ENCODE peak calls at places on chromosomes 4 and X, in eight cellular contexts. G, J, Q, O, C, T, N and Z are unnamed samples. For H3K36me3, the result is how much of the 10 kb centered on the place peaks cover.

GRCh38 chr4:10998826-10999225 is 314.3 kb upstream of the CLNK start:
- DNase-seq in O (no peak), Q (no peak), G (no peak), C (no peak), T (peak), J (no peak), N (no peak), Z (no peak)

GRCh38 chrX:146907391-146908240 is 93.1 kb upstream of the CXorf51A start:
- DNase-seq in N (no peak), Q (no peak), G (no peak), T (no peak), C (no peak), J (no peak), O (no peak), Z (no peak)

GRCh38 chrX:106404512-106404911 is 207.3 kb upstream of the RADX start:
- DNase-seq in J (peak), G (no peak), T (no peak), O (no peak), Q (no peak), N (no peak), C (no peak), Z (no peak)

GRCh38 chrX:14095702-14096101 is 66.0 kb upstream of the GEMIN8 start:
- DNase-seq in N (no peak), G (peak), C (no peak), J (peak), O (peak), Q (peak), T (peak), Z (peak)

GRCh38 chrX:87489071-87489470 is 28.5 kb upstream of the KLHL4 start:
- DNase-seq in N (no peak), O (no peak), G (no peak), T (peak), J (no peak), Q (no peak), C (no peak), Z (no peak)

GRCh38 chrX:76454456-76454927 is 27.0 kb downstream of the MAGEE1 start:
- DNase-seq in N (no peak), C (no peak), J (peak), O (peak), T (peak), Q (no peak), G (peak), Z (no peak)

GRCh38 chr4:89056953-89057398 is at the start of gene FAM13A:
- DNase-seq in Q (peak), N (peak), C (peak), G (peak), T (peak), J (peak), O (peak), Z (peak)

GRCh38 chrX:109691752-109692151 is 41.3 kb downstream of the ACSL4 start:
- DNase-seq in O (no peak), Q (no peak), J (no peak), G (no peak), C (no peak), T (no peak), N (no peak), Z (no peak)

GRCh38 chrX:73977542-73978169 is 326.3 kb upstream of the ZCCHC13 start:
- DNase-seq in N (no peak), C (no peak), Q (no peak), G (no peak), T (no peak), O (no peak), J (no peak), Z (no peak)

GRCh38 chrX:50801135-50801534 is 12.9 kb downstream of the SHROOM4 start:
- DNase-seq in N (no peak), T (no peak), J (no peak), O (no peak), Q (no peak), C (no peak), G (no peak), Z (peak)

GRCh38 chrX:132615396-132616131 is 126.7 kb upstream of the MBNL3 start:
- DNase-seq in G (peak), J (peak), T (peak), C (no peak), O (peak), N (no peak), Q (peak), Z (peak)

GRCh38 chr4:64799751-64800150 is 390.5 kb upstream of the TECRL start:
- DNase-seq in T (no peak), C (no peak), J (no peak), N (no peak), O (no peak), G (no peak), Q (no peak), Z (no peak)

GRCh38 chr4:38512840-38513239 is 151.2 kb upstream of the KLF3 start:
- DNase-seq in O (no peak), N (no peak), J (no peak), T (no peak), Q (no peak), G (no peak), C (no peak), Z (no peak)

GRCh38 chr4:41192136-41192535 is 22.2 kb downstream of the APBB2 start:
- DNase-seq in O (no peak), G (peak), C (no peak), Q (no peak), N (no peak), J (no peak), T (peak), Z (no peak)

GRCh38 chr4:175087156-175087555 is 169.0 kb downstream of the ADAM29 start:
- DNase-seq in Q (no peak), N (no peak), C (no peak), T (no peak), J (no peak), O (no peak), G (no peak), Z (no peak)

GRCh38 chr4:163111588-163111987 is 55.1 kb downstream of the NAF1 start:
- DNase-seq in G (peak), T (peak), J (no peak), Q (no peak), C (no peak), O (no peak), N (no peak), Z (no peak)

GRCh38 chrX:45806410-45807121 is 605.9 kb upstream of the DIPK2B start:
- DNase-seq in C (no peak), G (peak), T (peak), O (no peak), Q (no peak), N (no peak), J (no peak), Z (no peak)

GRCh38 chr4:56743550-56743949 is 62.5 kb upstream of the HOPX start:
- DNase-seq in J (no peak), O (no peak), Q (no peak), N (no peak), G (no peak), C (no peak), T (no peak), Z (peak)

GRCh38 chr4:71550220-71551190 is 211.7 kb downstream of the SLC4A4 start:
- DNase-seq in N (no peak), Q (no peak), O (no peak), G (peak), J (no peak), C (no peak), T (peak), Z (peak)

GRCh38 chr4:52197351-52197750 is 146.2 kb downstream of the SPATA18 start:
- DNase-seq in Q (no peak), N (no peak), O (no peak), T (no peak), G (no peak), J (no peak), C (no peak), Z (no peak)

GRCh38 chrX:17415242-17415815 is 40.3 kb downstream of the NHS start:
- DNase-seq in C (no peak), J (no peak), G (no peak), N (no peak), O (no peak), Q (no peak), T (peak), Z (no peak)

GRCh38 chr4:6105311-6105911 is 87.2 kb upstream of the C4orf50 start:
- DNase-seq in J (no peak), G (no peak), C (peak), O (no peak), N (no peak), Q (no peak), T (no peak), Z (no peak)

GRCh38 chr4:102477657-102478056 is 23.5 kb upstream of the NFKB1 start:
- DNase-seq in N (no peak), J (no peak), T (no peak), C (no peak), G (peak), O (no peak), Q (no peak), Z (no peak)

GRCh38 chr4:57040510-57040909 is 61.8 kb downstream of the POLR2B start:
- DNase-seq in J (no peak), T (no peak), C (no peak), O (no peak), G (no peak), Q (no peak), N (no peak), Z (no peak)

GRCh38 chr4:187283306-187283705 is 559.6 kb upstream of the FAT1 start:
- DNase-seq in C (no peak), N (no peak), O (no peak), J (no peak), T (no peak), G (peak), Q (no peak), Z (no peak)

GRCh38 chrX:41870719-41871151 is 52.6 kb downstream of the CASK start:
- DNase-seq in N (no peak), C (no peak), J (no peak), G (no peak), Q (peak), O (no peak), T (no peak), Z (peak)

GRCh38 chr4:15653864-15654391 is 1.2 kb downstream of the FBXL5 start:
- DNase-seq in Q (no peak), C (no peak), T (peak), O (peak), G (peak), J (no peak), N (no peak), Z (peak)

GRCh38 chrX:13733506-13733905 is 914 bp downstream of the TRAPPC2 start:
- DNase-seq in G (peak), O (no peak), N (no peak), C (no peak), Q (no peak), J (no peak), T (no peak), Z (no peak)

GRCh38 chrX:97898798-97899197 is 1015.1 kb downstream of the RPA4 start:
- DNase-seq in Q (no peak), J (no peak), G (peak), T (no peak), C (no peak), N (no peak), O (no peak), Z (no peak)

GRCh38 chrX:30702736-30703135 is 49.5 kb downstream of the GK start:
- DNase-seq in O (no peak), C (no peak), N (no peak), Q (no peak), J (no peak), T (peak), G (peak), Z (no peak)

DNA sequence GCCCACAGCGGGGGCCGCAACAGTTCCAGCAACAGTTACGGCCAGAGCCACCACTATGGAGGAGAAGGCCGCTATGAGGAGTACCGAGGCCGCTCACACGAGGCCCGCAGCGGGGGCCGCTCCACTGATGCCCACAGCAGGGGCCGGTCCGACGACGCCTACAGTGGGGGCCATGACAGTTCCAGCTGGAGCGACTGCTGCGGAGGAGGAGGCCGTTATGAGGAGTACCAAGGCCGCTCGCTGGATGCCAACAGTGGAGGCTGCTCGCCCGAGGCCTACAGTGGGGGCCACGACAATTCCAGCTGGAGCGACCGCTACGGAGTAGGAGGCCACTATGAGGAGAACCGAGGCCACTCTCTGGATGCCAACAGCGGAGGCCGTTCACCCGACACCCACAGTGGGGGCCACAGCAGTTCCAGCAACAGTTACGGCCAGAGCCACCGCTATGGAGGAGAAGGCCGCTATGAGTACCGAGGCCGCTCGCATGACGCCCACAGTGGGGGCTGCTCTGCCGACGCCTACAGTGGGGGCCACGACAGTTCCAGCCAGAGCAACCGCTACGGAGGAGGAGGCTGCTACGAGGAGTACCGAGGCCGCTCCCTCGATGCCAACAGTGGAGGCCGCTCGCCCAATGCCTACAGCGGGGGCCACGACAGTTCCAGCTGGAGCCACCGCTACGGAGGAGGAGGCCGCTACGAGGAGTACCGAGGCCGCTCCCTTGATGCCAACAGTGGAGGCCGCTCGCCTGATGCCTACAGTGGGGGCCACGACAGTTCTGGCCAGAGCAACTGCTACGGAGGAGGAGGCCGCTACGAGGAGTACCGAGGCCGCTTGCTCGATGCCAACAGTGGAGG is 1.7 kb downstream of the RBMXL3 start:
- DNase-seq in O (no peak), G (no peak), T (no peak), C (no peak), J (no peak), Q (no peak), N (no peak), Z (no peak)
- H3K27ac ChIP-seq in O (no peak), G (no peak), T (no peak), C (no peak), J (no peak), Q (no peak), N (no peak), Z (no peak)

GRCh38 chr4:25638221-25638601 is 17.4 kb upstream of the SLC34A2 start:
- DNase-seq in G (no peak), C (no peak), N (no peak), Q (no peak), T (no peak), J (no peak), O (no peak), Z (no peak)

GRCh38 chr4:25632135-25632534 is 23.5 kb upstream of the SLC34A2 start:
- DNase-seq in N (no peak), C (peak), J (no peak), O (no peak), G (no peak), Q (no peak), T (no peak), Z (no peak)

GRCh38 chr4:25635501-25635900 is 20.1 kb upstream of the SLC34A2 start:
- DNase-seq in J (peak), Q (no peak), N (no peak), G (no peak), C (no peak), T (no peak), O (no peak), Z (no peak)

GRCh38 chr4:25637581-25638220 is 17.9 kb upstream of the SLC34A2 start:
- DNase-seq in C (no peak), T (no peak), N (no peak), G (no peak), J (no peak), O (no peak), Q (no peak), Z (no peak)

GRCh38 chr4:25633541-25633940 is 22.1 kb upstream of the SLC34A2 start:
- DNase-seq in N (no peak), J (no peak), G (no peak), T (no peak), C (peak), Q (no peak), O (no peak), Z (no peak)
- H3K36me3 ChIP-seq in N (under half), J (under half), G (under half), T (under half), C (under half), Q (under half), O (under half), Z (under half)

GRCh38 chrX:25010784-25011588 is 4.8 kb downstream of the ARX start:
- DNase-seq in O (no peak), N (no peak), G (no peak), C (no peak), J (no peak), Q (no peak), T (no peak), Z (no peak)

GRCh38 chrX:25012793-25013592 is 2.8 kb downstream of the ARX start:
- DNase-seq in T (no peak), J (no peak), O (no peak), C (no peak), G (no peak), N (no peak), Q (no peak), Z (no peak)

GRCh38 chrX:25011589-25012432 is 4.0 kb downstream of the ARX start:
- DNase-seq in J (no peak), Q (no peak), N (no peak), T (no peak), C (no peak), G (no peak), O (no peak), Z (no peak)

GRCh38 chrX:25013593-25014365 is 2.0 kb downstream of the ARX start:
- DNase-seq in J (no peak), G (no peak), Q (no peak), C (no peak), O (peak), N (no peak), T (no peak), Z (no peak)

DNA sequence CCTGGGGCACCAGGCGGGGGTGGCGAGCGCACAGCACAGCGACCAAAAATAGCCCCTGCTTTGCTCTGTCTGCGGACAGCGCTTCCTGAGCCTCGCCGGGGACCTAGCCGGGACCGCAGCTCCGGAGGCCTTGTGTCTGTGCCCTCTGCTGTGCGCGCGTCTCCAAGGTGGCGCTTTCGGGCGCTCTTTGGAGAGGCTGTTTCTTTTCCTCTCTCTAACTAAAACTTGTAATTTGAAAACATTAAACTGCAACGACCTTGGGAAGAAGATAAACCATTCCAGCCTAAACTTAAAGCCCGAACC is 3.4 kb downstream of the ARX start:
- DNase-seq in Q (no peak), G (no peak), T (no peak), N (no peak), O (no peak), C (no peak), J (no peak), Z (no peak)
- TF ChIP-seq CTCF in Q (no peak), G (no peak), T (no peak), N (no peak), O (no peak), C (no peak), J (no peak), Z (no peak)

GRCh38 chrX:20409991-20410390 is 143.3 kb upstream of the RPS6KA3 start:
- DNase-seq in J (no peak), Q (no peak), O (no peak), N (no peak), T (no peak), C (no peak), G (no peak), Z (no peak)

GRCh38 chrX:20414066-20414465 is 147.4 kb upstream of the RPS6KA3 start:
- DNase-seq in J (no peak), O (no peak), C (no peak), T (no peak), G (no peak), Q (no peak), N (no peak), Z (no peak)

GRCh38 chrX:20414781-20415445 is 148.2 kb upstream of the RPS6KA3 start:
- DNase-seq in N (no peak), C (no peak), O (no peak), G (peak), T (no peak), Q (no peak), J (no peak), Z (no peak)

GRCh38 chrX:20410540-20410939 is 143.8 kb upstream of the RPS6KA3 start:
- DNase-seq in Q (no peak), J (no peak), T (no peak), G (no peak), C (no peak), O (no peak), N (no peak), Z (no peak)

DNA sequence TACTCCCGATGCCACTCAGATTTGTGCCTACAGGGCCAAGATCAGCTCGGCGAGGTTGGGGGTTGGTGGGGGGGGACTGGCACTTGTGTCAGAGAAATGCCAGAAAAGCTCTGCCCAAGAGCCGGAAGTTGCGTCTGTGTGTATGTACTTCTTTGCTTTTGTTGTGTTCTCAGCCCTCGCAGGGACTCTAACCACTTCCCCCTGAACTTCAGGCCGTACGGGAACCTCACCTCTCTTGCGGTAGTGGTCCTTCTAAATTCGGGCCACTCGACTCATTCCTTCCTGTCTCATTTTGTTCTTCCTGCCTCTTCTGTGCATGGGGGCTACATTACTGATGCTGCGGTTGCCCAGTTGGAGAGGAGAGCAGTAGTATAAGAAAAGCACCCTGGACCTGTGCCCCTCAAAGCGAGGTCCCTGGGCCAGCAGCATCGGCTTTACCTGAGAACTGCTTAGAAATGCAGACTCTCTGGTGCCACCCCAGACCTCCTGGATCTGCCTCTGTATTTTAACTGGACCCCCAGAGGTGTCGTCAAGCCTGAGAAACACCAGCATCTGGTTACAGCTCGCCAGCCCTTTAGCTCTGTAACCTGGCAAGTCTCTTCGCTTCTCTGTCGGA is 146.3 kb upstream of the RPS6KA3 start:
- DNase-seq in T (no peak), O (no peak), J (no peak), C (no peak), Q (peak), N (peak), G (no peak), Z (no peak)
- H3K27ac ChIP-seq in T (no peak), O (no peak), J (no peak), C (no peak), Q (no peak), N (no peak), G (no peak), Z (no peak)

GRCh38 chr4:53463340-53463739 is 85.9 kb downstream of the FIP1L1 start:
- DNase-seq in J (no peak), Q (no peak), O (no peak), G (no peak), N (no peak), T (no peak), C (no peak), Z (no peak)

GRCh38 chr4:53465291-53465690 is 87.8 kb downstream of the FIP1L1 start:
- DNase-seq in T (peak), J (no peak), O (no peak), N (no peak), G (peak), Q (no peak), C (no peak), Z (no peak)

GRCh38 chr4:53459548-53459947 is 82.1 kb downstream of the FIP1L1 start:
- DNase-seq in C (no peak), O (no peak), G (peak), N (no peak), J (no peak), Q (peak), T (peak), Z (no peak)

GRCh38 chr4:53465891-53466290 is 88.5 kb downstream of the FIP1L1 start:
- DNase-seq in Q (no peak), J (no peak), T (no peak), N (no peak), G (no peak), C (no peak), O (no peak), Z (no peak)

DNA sequence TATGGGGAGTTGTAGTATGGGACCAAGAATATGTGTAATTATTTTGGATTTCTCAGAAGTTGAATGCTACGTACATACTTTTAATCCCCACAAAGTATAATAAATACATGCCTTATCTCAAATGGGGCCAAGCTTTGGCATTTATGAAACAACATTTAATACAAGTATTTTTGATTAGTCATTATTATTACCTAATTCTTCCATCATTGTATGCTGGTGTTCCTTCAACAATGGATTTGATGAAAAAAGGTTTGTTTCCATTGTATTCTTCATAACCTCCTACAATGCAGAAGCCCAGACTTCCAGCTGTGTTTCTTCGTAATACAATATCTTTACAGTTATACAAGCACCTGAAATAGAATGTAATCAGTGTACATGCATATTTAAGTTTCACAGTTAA is 83.8 kb downstream of the FIP1L1 start:
- DNase-seq in C (no peak), G (peak), Q (no peak), N (no peak), T (peak), O (no peak), J (no peak), Z (no peak)
- H3K36me3 ChIP-seq in C (under half), G (under half), Q (under half), N (half or more), T (under half), O (half or more), J (under half), Z (under half)